ENCODE peak calls at places on chromosomes 3 and 15, in five cellular contexts. One of them, this sample, is unnamed.
A peak's percentile ranks its signal among the peaks of the same experiment; 100 is the strongest.

GRCh38 chr3:13371100-13372075 is 48.7 kb downstream of the NUP210 start:
- DNase-seq in transverse colon: no peak
- DNase-seq in Peyer's patch: no peak
- DNase-seq in IMR-90: no peak
- DNase-seq in gastrocnemius medialis: no peak
- DNase-seq in this sample: no peak

GRCh38 chr3:65398953-65399352 is 639.8 kb downstream of the MAGI1 start:
- DNase-seq in gastrocnemius medialis: no peak
- DNase-seq in transverse colon: no peak
- DNase-seq in IMR-90: peak; percentile 58
- DNase-seq in Peyer's patch: no peak
- DNase-seq in this sample: no peak

GRCh38 chr15:97566957-97567356 is 393.5 kb upstream of the ARRDC4 start:
- DNase-seq in Peyer's patch: no peak
- DNase-seq in transverse colon: no peak
- DNase-seq in gastrocnemius medialis: no peak
- DNase-seq in IMR-90: no peak
- DNase-seq in this sample: no peak

GRCh38 chr3:197010556-197011351 is 18.9 kb downstream of the MELTF start:
- DNase-seq in transverse colon: no peak
- DNase-seq in gastrocnemius medialis: no peak
- DNase-seq in Peyer's patch: no peak
- DNase-seq in IMR-90: no peak
- DNase-seq in this sample: peak; percentile 43

GRCh38 chr15:90481023-90481422 is 48.7 kb upstream of the CRTC3 start:
- DNase-seq in transverse colon: peak; percentile 21
- DNase-seq in Peyer's patch: no peak
- DNase-seq in IMR-90: no peak
- DNase-seq in gastrocnemius medialis: no peak
- DNase-seq in this sample: no peak

GRCh38 chr3:75188937-75189336 is 475.2 kb upstream of the FRG2C start:
- DNase-seq in gastrocnemius medialis: no peak
- DNase-seq in IMR-90: no peak
- DNase-seq in Peyer's patch: no peak
- DNase-seq in transverse colon: no peak
- DNase-seq in this sample: no peak

GRCh38 chr15:42992626-42993025 is 72.0 kb upstream of the TTBK2 start:
- DNase-seq in Peyer's patch: no peak
- DNase-seq in transverse colon: no peak
- DNase-seq in gastrocnemius medialis: no peak
- DNase-seq in IMR-90: no peak
- DNase-seq in this sample: no peak

GRCh38 chr3:195763248-195763830 is 42.6 kb downstream of the MUC20 start:
- DNase-seq in Peyer's patch: peak; percentile 34
- DNase-seq in IMR-90: no peak
- DNase-seq in gastrocnemius medialis: no peak
- DNase-seq in transverse colon: no peak
- DNase-seq in this sample: no peak

GRCh38 chr3:189673535-189673934 is 42.3 kb downstream of the TP63 start:
- DNase-seq in transverse colon: no peak
- DNase-seq in IMR-90: no peak
- DNase-seq in gastrocnemius medialis: no peak
- DNase-seq in Peyer's patch: no peak
- DNase-seq in this sample: no peak

GRCh38 chr3:151580592-151580991 is 119.7 kb upstream of the IGSF10 start:
- DNase-seq in gastrocnemius medialis: no peak
- DNase-seq in Peyer's patch: no peak
- DNase-seq in IMR-90: peak; percentile 73
- DNase-seq in transverse colon: no peak
- DNase-seq in this sample: no peak

GRCh38 chr15:101492752-101493692 is 3.5 kb upstream of the PCSK6 start:
- DNase-seq in IMR-90: no peak
- DNase-seq in Peyer's patch: no peak
- DNase-seq in gastrocnemius medialis: no peak
- DNase-seq in transverse colon: no peak
- DNase-seq in this sample: no peak

GRCh38 chr3:194814878-194815357 is 129.2 kb downstream of the FAM43A start:
- DNase-seq in Peyer's patch: no peak
- DNase-seq in transverse colon: no peak
- DNase-seq in gastrocnemius medialis: no peak
- DNase-seq in IMR-90: peak; percentile 10
- DNase-seq in this sample: peak; percentile 18

GRCh38 chr3:131728898-131729297 is 226.1 kb upstream of the MRPL3 start:
- DNase-seq in gastrocnemius medialis: no peak
- DNase-seq in transverse colon: no peak
- DNase-seq in IMR-90: no peak
- DNase-seq in Peyer's patch: no peak
- DNase-seq in this sample: no peak

GRCh38 chr15:77541421-77542181 is 91.1 kb downstream of the LINGO1 start:
- DNase-seq in transverse colon: no peak
- DNase-seq in IMR-90: peak; percentile 22
- DNase-seq in gastrocnemius medialis: no peak
- DNase-seq in Peyer's patch: peak; percentile 48
- DNase-seq in this sample: peak; percentile 71

GRCh38 chr15:77545058-77545457 is 87.7 kb downstream of the LINGO1 start:
- DNase-seq in transverse colon: no peak
- DNase-seq in gastrocnemius medialis: no peak
- DNase-seq in IMR-90: no peak
- DNase-seq in Peyer's patch: no peak
- DNase-seq in this sample: no peak

GRCh38 chr15:77542491-77543001 is 90.2 kb downstream of the LINGO1 start:
- DNase-seq in Peyer's patch: no peak
- DNase-seq in IMR-90: peak; percentile 53
- DNase-seq in gastrocnemius medialis: no peak
- DNase-seq in transverse colon: no peak
- DNase-seq in this sample: no peak

GRCh38 chr15:77544162-77544561 is 88.5 kb downstream of the LINGO1 start:
- DNase-seq in gastrocnemius medialis: no peak
- DNase-seq in transverse colon: no peak
- DNase-seq in Peyer's patch: no peak
- DNase-seq in IMR-90: no peak
- DNase-seq in this sample: no peak

GRCh38 chr15:77543159-77543882 is 89.4 kb downstream of the LINGO1 start:
- DNase-seq in transverse colon: peak; percentile 87
- DNase-seq in gastrocnemius medialis: peak; percentile 70
- DNase-seq in Peyer's patch: peak; percentile 88
- DNase-seq in IMR-90: peak; percentile 78
- DNase-seq in this sample: peak; percentile 93
- TF ChIP-seq POLR2A in transverse colon: no peak
- TF ChIP-seq POLR2A in gastrocnemius medialis: no peak
- TF ChIP-seq POLR2A in Peyer's patch: no peak
- TF ChIP-seq POLR2A in IMR-90: no peak
- TF ChIP-seq POLR2A in this sample: no peak

GRCh38 chr3:57805674-57806073 is 49.6 kb downstream of the SLMAP start:
- DNase-seq in gastrocnemius medialis: no peak
- DNase-seq in Peyer's patch: no peak
- DNase-seq in IMR-90: peak; percentile 89
- DNase-seq in transverse colon: no peak
- DNase-seq in this sample: no peak

GRCh38 chr3:57797701-57798487 is 41.8 kb downstream of the SLMAP start:
- DNase-seq in IMR-90: no peak
- DNase-seq in transverse colon: no peak
- DNase-seq in Peyer's patch: no peak
- DNase-seq in gastrocnemius medialis: no peak
- DNase-seq in this sample: no peak

GRCh38 chr3:57805263-57805662 is 49.2 kb downstream of the SLMAP start:
- DNase-seq in Peyer's patch: no peak
- DNase-seq in transverse colon: no peak
- DNase-seq in gastrocnemius medialis: no peak
- DNase-seq in IMR-90: no peak
- DNase-seq in this sample: no peak

GRCh38 chr3:57808961-57809608 is 53.0 kb downstream of the SLMAP start:
- DNase-seq in gastrocnemius medialis: no peak
- DNase-seq in IMR-90: no peak
- DNase-seq in Peyer's patch: no peak
- DNase-seq in transverse colon: no peak
- DNase-seq in this sample: no peak

DNA sequence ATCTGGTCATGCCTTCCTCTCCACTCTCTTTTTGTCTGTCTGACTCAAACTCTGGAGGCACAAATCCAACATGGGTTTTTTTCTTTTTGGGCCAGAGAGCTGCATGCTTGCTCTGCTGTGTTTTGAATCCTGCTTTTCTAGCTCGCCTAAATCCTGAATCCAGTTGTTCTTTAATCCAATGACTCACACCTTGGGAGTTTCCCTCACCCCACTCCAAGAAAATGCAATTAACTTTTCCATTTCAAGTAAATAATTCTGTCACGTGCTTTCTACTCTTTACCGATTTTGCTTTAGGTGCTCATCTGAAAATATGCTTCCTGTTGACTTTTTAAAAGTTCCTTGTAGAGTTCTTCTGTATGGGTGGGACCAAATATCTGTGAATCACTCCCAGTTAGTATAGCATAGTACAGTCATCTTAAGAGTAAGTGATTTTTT is 47.6 kb downstream of the SLMAP start:
- DNase-seq in IMR-90: peak; percentile 97
- DNase-seq in Peyer's patch: no peak
- DNase-seq in transverse colon: peak; percentile 28
- DNase-seq in gastrocnemius medialis: peak; percentile 25
- DNase-seq in this sample: no peak
- H3K27ac ChIP-seq in IMR-90: no peak overlapping the region
- H3K27ac ChIP-seq in Peyer's patch: peak overlapping the region; percentile 5
- H3K27ac ChIP-seq in transverse colon: peak overlapping the region; percentile 59
- H3K27ac ChIP-seq in gastrocnemius medialis: peak overlapping the region; percentile 54
- H3K27ac ChIP-seq in this sample: no peak overlapping the region

GRCh38 chr3:88057650-88058321 is 1.0 kb downstream of the CGGBP1 start:
- DNase-seq in gastrocnemius medialis: no peak
- DNase-seq in transverse colon: no peak
- DNase-seq in Peyer's patch: no peak
- DNase-seq in IMR-90: peak; percentile 20
- DNase-seq in this sample: no peak
- TF ChIP-seq CTCF in gastrocnemius medialis: no peak
- TF ChIP-seq CTCF in transverse colon: no peak
- TF ChIP-seq CTCF in Peyer's patch: no peak
- TF ChIP-seq CTCF in IMR-90: peak; percentile 25
- TF ChIP-seq CTCF in this sample: no peak

GRCh38 chr15:45402955-45403892 is 24.9 kb upstream of the GATM start:
- DNase-seq in gastrocnemius medialis: peak; percentile 21
- DNase-seq in Peyer's patch: peak; percentile 67
- DNase-seq in transverse colon: peak; percentile 48
- DNase-seq in IMR-90: peak; percentile 59
- DNase-seq in this sample: peak; percentile 40

GRCh38 chr15:45397116-45397665 is 18.8 kb upstream of the GATM start:
- DNase-seq in transverse colon: no peak
- DNase-seq in Peyer's patch: no peak
- DNase-seq in gastrocnemius medialis: no peak
- DNase-seq in IMR-90: no peak
- DNase-seq in this sample: no peak

GRCh38 chr15:45399381-45400212 is 21.3 kb upstream of the GATM start:
- DNase-seq in Peyer's patch: no peak
- DNase-seq in transverse colon: no peak
- DNase-seq in gastrocnemius medialis: no peak
- DNase-seq in IMR-90: peak; percentile 66
- DNase-seq in this sample: no peak

GRCh38 chr15:45401665-45402161 is 23.4 kb upstream of the GATM start:
- DNase-seq in Peyer's patch: no peak
- DNase-seq in transverse colon: peak; percentile 16
- DNase-seq in gastrocnemius medialis: no peak
- DNase-seq in IMR-90: no peak
- DNase-seq in this sample: no peak

GRCh38 chr15:45402162-45402954 is 24.0 kb upstream of the GATM start:
- DNase-seq in Peyer's patch: peak; percentile 93
- DNase-seq in transverse colon: peak; percentile 96
- DNase-seq in gastrocnemius medialis: peak; percentile 97
- DNase-seq in IMR-90: peak; percentile 99
- DNase-seq in this sample: peak; percentile 98
- TF ChIP-seq POLR2A in Peyer's patch: peak; percentile 43
- TF ChIP-seq POLR2A in transverse colon: peak; percentile 81
- TF ChIP-seq POLR2A in gastrocnemius medialis: peak; percentile 67
- TF ChIP-seq POLR2A in IMR-90: peak; percentile 32
- TF ChIP-seq POLR2A in this sample: peak; percentile 74